ENCODE peak calls at places on chromosomes 6 and 20, in seven cellular contexts. J is mucosa of descending colon, I is body of pancreas, F is pancreas, M is GM23338, P is left lung, C is heart right ventricle. D is an unnamed sample.

GRCh38 chr20:31547017-31547675 is 32.9 kb downstream of the HM13 start:
- DNase-seq in J (peak; percentile 89), I (peak; percentile 82), C (peak; percentile 83), M (peak; percentile 97), P (peak; percentile 88), F (peak; percentile 81), D (peak; percentile 76)

GRCh38 chr20:53994088-53994487 is 76.3 kb downstream of the BCAS1 start:
- DNase-seq in C (no peak), J (no peak), I (no peak), P (no peak), M (no peak), F (no peak), D (no peak)

GRCh38 chr6:126033696-126034095 is 47.4 kb downstream of the TRMT11 start:
- DNase-seq in F (no peak), M (peak; percentile 72), C (no peak), J (peak; percentile 69), I (peak; percentile 17), P (no peak), D (no peak)

GRCh38 chr6:44267252-44267651 is 1.9 kb upstream of the NFKBIE start:
- DNase-seq in M (no peak), F (no peak), P (no peak), I (no peak), C (no peak), J (no peak), D (no peak)

GRCh38 chr6:131600696-131601095 is 27.3 kb downstream of the MED23 start:
- DNase-seq in I (no peak), C (no peak), F (no peak), P (no peak), M (no peak), J (no peak), D (no peak)

GRCh38 chr6:34055223-34055933 is 90.5 kb downstream of the GRM4 start:
- DNase-seq in M (peak; percentile 82), F (peak; percentile 16), C (peak; percentile 65), P (peak; percentile 83), I (peak; percentile 52), J (peak; percentile 75), D (peak; percentile 36)

GRCh38 chr6:143629104-143630080 is 48.4 kb upstream of the PHACTR2 start:
- DNase-seq in P (no peak), M (no peak), J (no peak), I (no peak), F (no peak), C (no peak), D (no peak)

GRCh38 chr6:132713355-132714134 is at the start of gene VNN1:
- DNase-seq in C (no peak), P (no peak), M (no peak), F (no peak), I (no peak), J (peak; percentile 10), D (no peak)

GRCh38 chr20:46237221-46237620 is 71.1 kb downstream of the CDH22 start:
- DNase-seq in F (no peak), I (no peak), M (peak; percentile 58), C (no peak), P (no peak), J (no peak), D (no peak)

GRCh38 chr6:88031550-88031949 is 16.1 kb upstream of the SPACA1 start:
- DNase-seq in M (no peak), C (no peak), I (no peak), J (no peak), F (no peak), P (no peak), D (no peak)

GRCh38 chr20:43238833-43239232 is 49.1 kb upstream of the PTPRT start:
- DNase-seq in I (no peak), J (no peak), C (no peak), P (no peak), F (no peak), M (no peak), D (no peak)

GRCh38 chr6:73606428-73606827 is 47.4 kb downstream of the SLC17A5 start:
- DNase-seq in C (no peak), I (no peak), F (no peak), J (no peak), M (no peak), P (no peak), D (no peak)

GRCh38 chr6:49906511-49906910 is 40.2 kb upstream of the CRISP1 start:
- DNase-seq in C (no peak), F (no peak), J (no peak), I (no peak), M (no peak), P (no peak), D (no peak)

GRCh38 chr6:32139590-32139989 is 9.5 kb upstream of the FKBPL start:
- DNase-seq in P (no peak), F (no peak), I (no peak), C (no peak), M (no peak), J (no peak), D (no peak)

GRCh38 chr6:153032255-153032882 is 29.9 kb upstream of the MTRF1L start:
- DNase-seq in I (no peak), M (peak; percentile 44), F (no peak), J (no peak), C (no peak), P (no peak), D (no peak)

GRCh38 chr6:161133973-161134372 is 139.9 kb downstream of the AGPAT4 start:
- DNase-seq in C (no peak), F (no peak), J (no peak), M (no peak), P (no peak), I (no peak), D (no peak)

GRCh38 chr6:111943723-111944122 is 70.5 kb upstream of the FYN start:
- DNase-seq in M (no peak), I (no peak), F (no peak), J (no peak), C (no peak), P (no peak), D (no peak)

DNA sequence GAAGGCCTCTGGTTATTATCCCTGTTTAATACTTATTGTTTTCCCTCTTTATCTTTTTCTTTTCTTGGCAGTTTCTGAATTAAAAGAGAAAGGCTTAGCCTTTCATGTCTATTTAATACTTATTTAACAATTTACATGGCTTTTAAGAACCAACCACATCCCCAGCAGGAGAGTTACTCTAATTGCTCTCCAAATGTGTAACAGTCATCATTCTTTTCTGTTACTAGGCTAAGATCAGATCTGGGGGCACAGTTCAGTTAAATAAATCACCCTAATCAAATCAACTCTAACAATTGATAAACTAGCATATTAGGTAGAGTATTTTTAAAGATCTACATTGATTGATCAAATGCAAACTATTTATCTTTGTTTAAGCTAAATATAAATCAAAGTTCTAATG is 54.1 kb upstream of the NT5E start:
- DNase-seq in M (no peak), F (no peak), J (no peak), I (no peak), P (no peak), C (no peak), D (no peak)
- H3K4me1 ChIP-seq in M (no peaks in the 10 kb centered on the region), F (peaks cover 9% of the 10 kb centered on the region), J (peaks cover 7% of the 10 kb centered on the region), I (peaks cover 2% of the 10 kb centered on the region), P (no peaks in the 10 kb centered on the region), C (no peaks in the 10 kb centered on the region), D (peaks cover 5% of the 10 kb centered on the region)

DNA sequence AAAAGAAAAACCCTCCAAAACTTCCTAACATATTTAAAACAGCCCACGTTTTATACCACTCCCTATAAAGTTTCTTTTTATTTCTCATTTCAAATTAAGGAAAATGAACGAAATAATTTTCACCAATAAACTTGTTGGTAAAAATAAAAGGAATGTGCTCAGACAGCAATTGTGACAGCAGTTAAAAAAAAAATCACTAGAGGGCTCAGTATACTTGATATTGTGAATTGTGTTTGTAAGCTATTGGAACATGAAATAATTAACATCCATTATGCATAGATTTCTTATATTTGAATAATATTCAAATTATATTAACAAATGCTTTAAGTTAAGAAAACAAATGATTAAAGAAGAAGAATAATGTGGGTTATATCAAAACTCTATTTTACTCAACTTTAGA is 105.5 kb downstream of the ASCC3 start:
- DNase-seq in F (no peak), P (no peak), J (no peak), M (no peak), C (no peak), I (no peak), D (no peak)
- TF ChIP-seq CTCF in F (no peak), P (no peak), J (no peak), M (no peak), C (peak; percentile 6), I (no peak), D (no peak)

DNA sequence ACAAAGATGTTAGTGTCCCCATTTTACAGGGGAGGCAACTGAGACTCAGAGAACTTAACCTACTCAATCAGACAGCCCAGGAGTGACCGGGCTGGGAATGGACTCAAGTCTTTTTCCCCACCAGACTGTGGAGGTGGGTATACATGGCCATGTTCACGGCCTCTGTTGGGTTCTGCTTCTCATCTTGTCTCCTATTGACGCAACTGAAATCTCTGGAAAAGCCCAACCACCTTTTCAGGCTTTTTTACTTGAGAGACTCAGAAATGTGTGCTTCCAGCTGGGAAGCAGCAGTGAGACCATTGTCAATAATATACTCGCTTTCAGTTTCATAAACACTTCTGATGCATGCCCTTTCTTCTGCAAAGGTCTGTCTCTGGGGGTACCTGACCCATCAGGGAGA is 70.7 kb downstream of the SOBP start:
- DNase-seq in C (no peak), I (no peak), F (no peak), J (peak; percentile 3), M (peak; percentile 48), P (no peak), D (no peak)
- H3K4me3 ChIP-seq in C (no peak overlapping the region), I (no peak overlapping the region), F (no peak overlapping the region), J (no peak overlapping the region), M (no peak overlapping the region), P (no peak overlapping the region), D (no peak overlapping the region)

GRCh38 chr20:17344775-17345174 is 117.9 kb downstream of the PCSK2 start:
- DNase-seq in I (no peak), C (no peak), J (no peak), P (no peak), F (no peak), M (no peak), D (no peak)

GRCh38 chr20:17343091-17343490 is 116.3 kb downstream of the PCSK2 start:
- DNase-seq in C (no peak), I (no peak), J (no peak), P (no peak), M (no peak), F (no peak), D (no peak)

GRCh38 chr20:17339000-17339399 is 112.2 kb downstream of the PCSK2 start:
- DNase-seq in M (no peak), I (no peak), F (no peak), P (no peak), C (no peak), J (no peak), D (no peak)

GRCh38 chr20:17345321-17345720 is 118.5 kb downstream of the PCSK2 start:
- DNase-seq in M (no peak), I (no peak), C (no peak), F (no peak), P (no peak), J (no peak), D (no peak)

DNA sequence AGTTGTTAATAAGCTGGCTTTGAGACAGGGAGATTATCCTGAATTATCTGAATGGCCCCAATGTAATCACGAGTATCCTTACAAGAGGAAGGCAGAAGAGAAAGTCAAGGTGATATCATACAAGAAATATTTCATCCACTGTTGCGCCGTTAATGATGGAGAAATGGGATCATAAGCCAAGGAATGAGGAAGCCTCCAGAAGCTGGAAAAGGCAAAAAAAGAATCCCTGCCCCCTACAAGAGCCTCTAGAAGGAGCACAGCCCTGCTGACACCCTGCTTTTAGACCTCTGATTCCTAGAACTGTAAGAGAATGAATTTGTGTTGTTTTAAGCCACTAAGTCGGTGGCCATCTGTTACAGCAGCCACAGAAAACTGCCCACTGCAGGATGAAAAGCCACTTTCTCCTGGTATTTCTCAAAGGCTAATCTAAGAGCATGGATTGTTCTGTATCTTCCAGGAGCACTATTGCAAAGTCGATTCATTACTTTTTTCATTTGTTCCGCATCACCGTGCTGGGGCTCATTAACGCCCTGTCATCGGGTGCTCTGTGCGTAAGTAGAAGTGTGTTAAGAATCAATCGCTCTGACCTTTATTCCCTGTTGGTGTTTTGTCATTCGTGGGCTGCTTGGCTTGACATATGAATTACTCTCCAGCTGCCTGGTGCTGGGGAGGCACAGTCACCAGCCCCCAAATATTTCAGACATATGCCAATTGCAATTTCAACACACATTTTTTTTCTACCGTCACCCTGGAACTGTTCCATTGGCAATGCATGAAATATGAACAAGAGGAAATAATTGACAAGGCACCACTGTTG is 117.0 kb downstream of the PCSK2 start:
- DNase-seq in P (no peak), C (no peak), I (no peak), M (no peak), F (no peak), J (no peak), D (no peak)
- H3K4me1 ChIP-seq in P (no peaks in the 10 kb centered on the region), C (no peaks in the 10 kb centered on the region), I (no peaks in the 10 kb centered on the region), M (peaks cover 7% of the 10 kb centered on the region), F (no peaks in the 10 kb centered on the region), J (no peaks in the 10 kb centered on the region), D (no peaks in the 10 kb centered on the region)

D was measured in CD8-positive, alpha-beta T cell.